ENCODE peak calls at places on chromosomes 16 and 17, in six cellular contexts. One of them, this sample, is unnamed.

GRCh38 chr16:78479723-78480122 is 380.3 kb downstream of the WWOX start:
- DNase-seq in NCI-H1092: no peak
- DNase-seq in NCI-H69: no peak
- DNase-seq in D341Med: no peak
- DNase-seq in hepatocyte: no peak
- DNase-seq in AG10803: no peak
- DNase-seq in this sample: no peak

GRCh38 chr16:50354629-50355456 is 13.9 kb downstream of the BRD7 start:
- DNase-seq in NCI-H1092: no peak
- DNase-seq in NCI-H69: peak; percentile 17
- DNase-seq in D341Med: no peak
- DNase-seq in hepatocyte: no peak
- DNase-seq in AG10803: no peak
- DNase-seq in this sample: no peak

GRCh38 chr17:31068291-31068690 is 26.5 kb upstream of the NF1 start:
- DNase-seq in NCI-H1092: no peak
- DNase-seq in NCI-H69: peak; percentile 53
- DNase-seq in D341Med: peak; percentile 51
- DNase-seq in hepatocyte: peak; percentile 23
- DNase-seq in AG10803: peak; percentile 7
- DNase-seq in this sample: peak; percentile 41

GRCh38 chr16:51524555-51525373 is 373.7 kb upstream of the SALL1 start:
- DNase-seq in NCI-H1092: no peak
- DNase-seq in NCI-H69: peak; percentile 4
- DNase-seq in D341Med: no peak
- DNase-seq in hepatocyte: no peak
- DNase-seq in AG10803: peak; percentile 82
- DNase-seq in this sample: peak; percentile 75

GRCh38 chr16:77238593-77238992 is 39.4 kb downstream of the SYCE1L start:
- DNase-seq in NCI-H1092: no peak
- DNase-seq in NCI-H69: peak; percentile 32
- DNase-seq in D341Med: no peak
- DNase-seq in hepatocyte: no peak
- DNase-seq in AG10803: no peak
- DNase-seq in this sample: no peak

GRCh38 chr17:38628441-38628840 is 22.7 kb upstream of the SRCIN1 start:
- DNase-seq in NCI-H1092: no peak
- DNase-seq in NCI-H69: peak; percentile 59
- DNase-seq in D341Med: peak; percentile 39
- DNase-seq in hepatocyte: no peak
- DNase-seq in AG10803: peak; percentile 6
- DNase-seq in this sample: peak; percentile 6

GRCh38 chr17:67617304-67617899 is 100.3 kb upstream of the NOL11 start:
- DNase-seq in NCI-H1092: no peak
- DNase-seq in NCI-H69: no peak
- DNase-seq in D341Med: no peak
- DNase-seq in hepatocyte: no peak
- DNase-seq in AG10803: no peak
- DNase-seq in this sample: no peak

GRCh38 chr16:89052191-89052787 is 41.4 kb upstream of the ACSF3 start:
- DNase-seq in NCI-H1092: no peak
- DNase-seq in NCI-H69: peak; percentile 35
- DNase-seq in D341Med: no peak
- DNase-seq in hepatocyte: no peak
- DNase-seq in AG10803: no peak
- DNase-seq in this sample: no peak

GRCh38 chr17:15398291-15398690 is 56.9 kb upstream of the TEKT3 start:
- DNase-seq in NCI-H1092: peak; percentile 48
- DNase-seq in NCI-H69: no peak
- DNase-seq in D341Med: no peak
- DNase-seq in hepatocyte: no peak
- DNase-seq in AG10803: peak; percentile 76
- DNase-seq in this sample: peak; percentile 50

GRCh38 chr16:20056436-20056835 is 17.3 kb downstream of the GPR139 start:
- DNase-seq in NCI-H1092: no peak
- DNase-seq in NCI-H69: no peak
- DNase-seq in D341Med: no peak
- DNase-seq in hepatocyte: no peak
- DNase-seq in AG10803: no peak
- DNase-seq in this sample: no peak

GRCh38 chr16:20510323-20510722 is 59.0 kb downstream of the ACSM2A start:
- DNase-seq in NCI-H1092: no peak
- DNase-seq in NCI-H69: no peak
- DNase-seq in D341Med: no peak
- DNase-seq in hepatocyte: no peak
- DNase-seq in AG10803: no peak
- DNase-seq in this sample: no peak

GRCh38 chr17:2123467-2124251 is 68.8 kb downstream of the HIC1 start:
- DNase-seq in NCI-H1092: no peak
- DNase-seq in NCI-H69: peak; percentile 34
- DNase-seq in D341Med: no peak
- DNase-seq in hepatocyte: peak; percentile 23
- DNase-seq in AG10803: peak; percentile 41
- DNase-seq in this sample: peak; percentile 34

GRCh38 chr16:71526111-71526998 is at the start of gene CHST4:
- DNase-seq in NCI-H1092: peak; percentile 41
- DNase-seq in NCI-H69: peak; percentile 48
- DNase-seq in D341Med: peak; percentile 53
- DNase-seq in hepatocyte: peak; percentile 57
- DNase-seq in AG10803: peak; percentile 64
- DNase-seq in this sample: peak; percentile 57

GRCh38 chr17:8753976-8754440 is 4.3 kb downstream of the SPDYE4 start:
- DNase-seq in NCI-H1092: no peak
- DNase-seq in NCI-H69: peak; percentile 9
- DNase-seq in D341Med: no peak
- DNase-seq in hepatocyte: peak; percentile 55
- DNase-seq in AG10803: peak; percentile 25
- DNase-seq in this sample: peak; percentile 6

GRCh38 chr16:77480671-77481315 is 46.0 kb upstream of the ADAMTS18 start:
- DNase-seq in NCI-H1092: no peak
- DNase-seq in NCI-H69: no peak
- DNase-seq in D341Med: no peak
- DNase-seq in hepatocyte: no peak
- DNase-seq in AG10803: no peak
- DNase-seq in this sample: no peak

GRCh38 chr16:21554795-21555585 is 44.4 kb upstream of the METTL9 start:
- DNase-seq in NCI-H1092: peak; percentile 71
- DNase-seq in NCI-H69: peak; percentile 91
- DNase-seq in D341Med: peak; percentile 96
- DNase-seq in hepatocyte: peak; percentile 94
- DNase-seq in AG10803: peak; percentile 70
- DNase-seq in this sample: peak; percentile 71

GRCh38 chr16:70433456-70434103 is 5.3 kb downstream of the ST3GAL2 start:
- DNase-seq in NCI-H1092: no peak
- DNase-seq in NCI-H69: peak; percentile 15
- DNase-seq in D341Med: no peak
- DNase-seq in hepatocyte: peak; percentile 66
- DNase-seq in AG10803: peak; percentile 85
- DNase-seq in this sample: peak; percentile 87

GRCh38 chr16:9049241-9049640 is 42.2 kb upstream of the HAPSTR1 start:
- DNase-seq in NCI-H1092: no peak
- DNase-seq in NCI-H69: no peak
- DNase-seq in D341Med: no peak
- DNase-seq in hepatocyte: no peak
- DNase-seq in AG10803: peak; percentile 58
- DNase-seq in this sample: peak; percentile 97

GRCh38 chr17:49631496-49631895 is 46.4 kb downstream of the SPOP start:
- DNase-seq in NCI-H1092: no peak
- DNase-seq in NCI-H69: no peak
- DNase-seq in D341Med: no peak
- DNase-seq in hepatocyte: no peak
- DNase-seq in AG10803: peak; percentile 20
- DNase-seq in this sample: no peak

GRCh38 chr16:57530531-57531252 is 5.7 kb downstream of the CCDC102A start:
- DNase-seq in NCI-H1092: no peak
- DNase-seq in NCI-H69: no peak
- DNase-seq in D341Med: peak; percentile 18
- DNase-seq in hepatocyte: no peak
- DNase-seq in AG10803: no peak
- DNase-seq in this sample: no peak

GRCh38 chr16:9219811-9220210 is 128.4 kb downstream of the HAPSTR1 start:
- DNase-seq in NCI-H1092: no peak
- DNase-seq in NCI-H69: no peak
- DNase-seq in D341Med: no peak
- DNase-seq in hepatocyte: no peak
- DNase-seq in AG10803: no peak
- DNase-seq in this sample: no peak

GRCh38 chr17:66805567-66805966 is 29.4 kb upstream of the CACNG5 start:
- DNase-seq in NCI-H1092: no peak
- DNase-seq in NCI-H69: no peak
- DNase-seq in D341Med: no peak
- DNase-seq in hepatocyte: no peak
- DNase-seq in AG10803: no peak
- DNase-seq in this sample: no peak

GRCh38 chr17:39769974-39770587 is 32.3 kb downstream of the GRB7 start:
- DNase-seq in NCI-H1092: no peak
- DNase-seq in NCI-H69: peak; percentile 91
- DNase-seq in D341Med: no peak
- DNase-seq in hepatocyte: peak; percentile 47
- DNase-seq in AG10803: no peak
- DNase-seq in this sample: peak; percentile 32

GRCh38 chr17:82202981-82203380 is 9.7 kb downstream of the CCDC57 start:
- DNase-seq in NCI-H1092: no peak
- DNase-seq in NCI-H69: no peak
- DNase-seq in D341Med: no peak
- DNase-seq in hepatocyte: no peak
- DNase-seq in AG10803: no peak
- DNase-seq in this sample: no peak

GRCh38 chr17:18959071-18959844 is 7.3 kb downstream of the SLC5A10 start:
- DNase-seq in NCI-H1092: no peak
- DNase-seq in NCI-H69: no peak
- DNase-seq in D341Med: no peak
- DNase-seq in hepatocyte: peak; percentile 2
- DNase-seq in AG10803: no peak
- DNase-seq in this sample: no peak

GRCh38 chr16:2507052-2507678 is 6.6 kb upstream of the ATP6V0C start:
- DNase-seq in NCI-H1092: no peak
- DNase-seq in NCI-H69: no peak
- DNase-seq in D341Med: no peak
- DNase-seq in hepatocyte: no peak
- DNase-seq in AG10803: no peak
- DNase-seq in this sample: no peak

GRCh38 chr17:19943026-19943425 is 34.6 kb downstream of the AKAP10 start:
- DNase-seq in NCI-H1092: no peak
- DNase-seq in NCI-H69: no peak
- DNase-seq in D341Med: no peak
- DNase-seq in hepatocyte: no peak
- DNase-seq in AG10803: peak; percentile 25
- DNase-seq in this sample: no peak